ENCODE peak calls at places on chromosomes 5 and 9, in ten cellular contexts. V is fibroblast of mammary gland, S is body of pancreas, O is dorsolateral prefrontal cortex, R is transverse colon, A is fibroblast of pulmonary artery, Y is fibroblast of lung, P is left ventricle myocardium inferior, M is bronchial epithelial cell, Q is psoas muscle. E is an unnamed sample.

GRCh38 chr5:119166026-119166425 is 95.1 kb downstream of the DMXL1 start:
- DNase-seq in V (no peak), S (no peak), O (no peak), R (no peak), A (no peak), Y (peak; percentile 1), P (no peak), M (no peak), Q (no peak), E (peak; percentile 30)

GRCh38 chr5:122726990-122727616 is 47.8 kb upstream of the SNX2 start:
- DNase-seq in V (peak; percentile 57), S (no peak), O (no peak), R (no peak), A (peak; percentile 87), Y (peak; percentile 88), P (no peak), M (peak; percentile 93), Q (no peak), E (peak; percentile 22)

GRCh38 chr5:1405539-1406530 is 39.4 kb downstream of the SLC6A3 start:
- DNase-seq in V (no peak), S (no peak), O (no peak), R (no peak), A (no peak), Y (no peak), P (peak; percentile 5), M (no peak), Q (no peak), E (no peak)

GRCh38 chr5:144011348-144011861 is 159.1 kb downstream of the YIPF5 start:
- DNase-seq in V (no peak), S (no peak), O (no peak), R (no peak), A (no peak), Y (no peak), P (no peak), M (no peak), Q (no peak), E (no peak)

GRCh38 chr5:151068189-151068570 is 12.7 kb downstream of the TNIP1 start:
- DNase-seq in V (peak; percentile 26), S (no peak), O (no peak), R (no peak), A (no peak), Y (no peak), P (no peak), M (no peak), Q (no peak), E (no peak)

GRCh38 chr5:96626956-96627355 is 35.2 kb upstream of the CAST start:
- DNase-seq in V (peak; percentile 87), S (no peak), O (no peak), R (no peak), A (peak; percentile 95), Y (peak; percentile 99), P (no peak), M (peak; percentile 63), Q (no peak), E (peak; percentile 72)

GRCh38 chr5:32173394-32174010 is 617 bp downstream of the GOLPH3 start:
- DNase-seq in V (peak; percentile 59), S (peak; percentile 78), O (no peak), R (peak; percentile 76), A (peak; percentile 67), Y (peak; percentile 9), P (peak; percentile 54), M (peak; percentile 38), Q (peak; percentile 65), E (peak; percentile 72)

GRCh38 chr9:37969130-37969529 is 65.2 kb upstream of the SLC25A51 start:
- DNase-seq in V (peak; percentile 26), S (peak; percentile 93), O (no peak), R (peak; percentile 91), A (peak; percentile 76), Y (peak; percentile 66), P (peak; percentile 57), M (no peak), Q (no peak), E (peak; percentile 76)

GRCh38 chr5:154723740-154724505 is 31.3 kb upstream of the LARP1 start:
- DNase-seq in V (peak; percentile 49), S (no peak), O (no peak), R (no peak), A (peak; percentile 73), Y (peak; percentile 59), P (no peak), M (peak; percentile 19), Q (no peak), E (peak; percentile 84)

GRCh38 chr9:124855944-124856773 is 2.9 kb downstream of the WDR38 start:
- DNase-seq in V (peak; percentile 31), S (peak; percentile 41), O (no peak), R (no peak), A (no peak), Y (peak; percentile 23), P (no peak), M (no peak), Q (no peak), E (no peak)
- TF ChIP-seq CTCF in V (peak; percentile 35), S (peak; percentile 47), O (no peak), R (no peak), A (peak; percentile 34), Y (peak; percentile 35), P (peak; percentile 36), M (peak; percentile 50), Q (no peak), E (peak; percentile 36)

DNA sequence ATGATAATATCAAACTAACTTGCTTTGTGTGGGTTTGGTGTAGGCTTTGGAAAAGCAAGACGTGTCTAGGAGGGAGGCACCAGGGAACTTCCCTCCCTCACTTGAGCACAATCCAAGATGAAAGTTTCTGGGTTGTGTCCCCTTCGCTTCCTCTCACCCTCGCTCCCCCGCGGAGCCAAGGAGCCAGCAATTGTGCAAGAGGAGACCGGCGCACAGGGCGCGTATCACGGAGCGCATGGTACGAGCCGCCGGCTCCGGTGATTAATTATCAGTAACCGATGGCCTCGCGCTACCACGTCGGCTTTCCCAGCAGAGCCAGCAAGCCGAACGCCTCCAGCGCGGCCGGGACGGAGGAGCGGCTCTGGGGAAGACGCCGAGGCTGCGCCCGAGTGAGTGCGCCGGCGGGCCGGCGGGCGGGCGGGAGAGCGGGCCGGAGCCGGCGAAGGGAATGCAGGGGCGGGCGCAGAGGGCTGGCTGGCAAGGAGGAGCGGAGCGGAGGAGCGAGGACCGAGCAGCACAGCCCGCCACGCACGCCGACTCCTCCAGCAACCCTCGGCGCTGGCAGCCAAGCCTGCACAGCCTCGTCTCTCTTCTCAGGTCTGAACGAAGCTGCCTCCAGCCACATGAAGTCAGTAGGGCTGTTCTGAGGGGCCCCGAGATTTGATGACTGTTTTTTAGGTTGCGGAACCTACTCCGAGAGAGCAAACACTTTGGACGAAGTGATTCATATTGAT is 143.6 kb downstream of the BNC2 start:
- DNase-seq in V (peak; percentile 95), S (peak; percentile 50), O (peak; percentile 46), R (peak; percentile 66), A (peak; percentile 96), Y (peak; percentile 88), P (peak; percentile 76), M (peak; percentile 53), Q (peak; percentile 87), E (peak; percentile 87)
- H3K4me3 ChIP-seq in V (peak overlapping the region; percentile 72), S (peak overlapping the region; percentile 18), O (peak overlapping the region; percentile 45), R (peak overlapping the region; percentile 48), A (peak overlapping the region; percentile 76), Y (peak overlapping the region; percentile 67), P (peak overlapping the region; percentile 64), M (peak overlapping the region; percentile 36), Q (peak overlapping the region; percentile 80), E (peak overlapping the region; percentile 64)

GRCh38 chr9:83636813-83637212 is 13.9 kb downstream of the IDNK start:
- DNase-seq in V (no peak), S (no peak), O (no peak), R (no peak), A (no peak), Y (no peak), P (no peak), M (no peak), Q (no peak), E (no peak)

GRCh38 chr9:83633676-83634075 is 10.7 kb downstream of the IDNK start:
- DNase-seq in V (no peak), S (no peak), O (no peak), R (no peak), A (no peak), Y (no peak), P (no peak), M (no peak), Q (no peak), E (no peak)

GRCh38 chr9:83629433-83630104 is 6.6 kb downstream of the IDNK start:
- DNase-seq in V (no peak), S (no peak), O (no peak), R (peak; percentile 31), A (no peak), Y (no peak), P (no peak), M (no peak), Q (no peak), E (no peak)

GRCh38 chr9:83630938-83631457 is 8.1 kb downstream of the IDNK start:
- DNase-seq in V (no peak), S (no peak), O (no peak), R (no peak), A (no peak), Y (peak; percentile 20), P (no peak), M (no peak), Q (no peak), E (peak; percentile 42)

DNA sequence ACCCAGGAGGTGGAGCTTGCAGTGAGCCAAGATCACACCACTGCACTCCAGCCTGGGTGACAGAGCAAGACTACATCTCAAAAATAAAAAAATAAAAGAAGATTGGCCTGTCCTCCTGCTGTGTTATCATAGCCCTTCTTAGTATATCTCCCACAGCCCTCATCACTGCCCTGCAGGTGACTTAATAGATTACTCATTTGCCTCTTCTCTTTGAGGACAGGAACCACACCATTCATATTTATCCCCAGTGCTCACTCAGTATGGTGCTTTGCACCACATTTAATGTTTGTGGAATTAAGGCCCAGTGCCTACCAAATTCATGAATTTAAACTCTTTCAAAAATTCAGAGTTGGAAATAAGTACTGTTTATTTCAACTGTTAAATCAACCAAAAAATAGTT is 10.3 kb downstream of the IDNK start:
- DNase-seq in V (no peak), S (no peak), O (no peak), R (no peak), A (no peak), Y (no peak), P (no peak), M (no peak), Q (no peak), E (no peak)
- TF ChIP-seq CTCF in V (no peak), S (no peak), O (no peak), R (no peak), A (no peak), Y (no peak), P (no peak), M (no peak), Q (no peak), E (no peak)

DNA sequence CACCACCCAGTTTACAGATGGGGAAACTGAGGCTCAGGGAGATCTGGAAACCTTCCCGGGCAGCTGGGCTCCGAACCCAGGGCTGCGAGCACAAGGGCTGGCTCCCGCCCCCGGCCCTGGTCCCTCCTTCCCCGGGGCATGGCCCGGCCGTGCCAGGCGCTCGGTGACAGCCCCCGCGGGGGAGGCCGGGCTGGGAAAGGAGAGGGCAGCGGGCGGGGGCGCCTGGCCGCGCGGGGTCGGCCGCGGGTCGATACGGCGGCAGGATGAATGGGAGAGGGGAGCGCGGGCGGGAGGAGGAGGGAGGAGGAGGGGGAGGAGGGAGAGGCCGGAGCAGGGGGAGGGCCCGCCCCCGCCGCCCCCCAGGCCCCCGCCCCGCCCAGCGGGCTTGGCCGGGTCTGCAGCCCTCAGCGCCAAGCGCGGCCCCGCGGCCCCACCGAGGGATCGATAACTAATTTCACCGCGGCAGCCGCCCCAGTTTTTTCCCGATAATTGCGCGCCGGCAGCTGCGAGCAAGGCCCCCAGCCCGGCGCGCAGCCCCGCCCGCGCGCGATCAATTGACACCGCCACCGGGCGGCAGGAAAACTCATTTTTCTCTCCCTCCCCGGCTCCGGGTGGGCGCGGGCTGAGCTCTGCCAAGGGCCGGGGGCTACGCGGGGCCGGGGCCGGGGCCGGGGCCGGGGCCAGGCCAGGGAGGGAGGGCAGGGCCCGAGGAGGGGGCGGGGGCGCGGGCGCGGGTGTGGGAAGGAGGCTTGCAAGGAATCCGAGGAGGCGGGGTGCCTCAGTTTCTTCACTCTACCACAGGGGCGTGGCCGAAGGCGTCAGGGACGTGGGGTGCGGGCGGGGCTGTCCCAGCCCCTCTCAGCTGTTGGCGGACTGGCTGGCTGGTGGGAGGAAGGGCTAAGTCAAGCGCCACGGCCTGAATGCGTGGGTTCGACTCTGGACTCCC is 52.1 kb downstream of the C9orf50 start:
- DNase-seq in V (peak; percentile 44), S (peak; percentile 60), O (no peak), R (peak; percentile 27), A (no peak), Y (peak; percentile 47), P (peak; percentile 55), M (no peak), Q (peak; percentile 44), E (no peak)
- H3K4me3 ChIP-seq in V (peak overlapping the region; percentile 44), S (no peak overlapping the region), O (peak overlapping the region; percentile 54), R (peak overlapping the region; percentile 20), A (peak overlapping the region; percentile 41), Y (peak overlapping the region; percentile 39), P (peak overlapping the region; percentile 70), M (peak overlapping the region; percentile 38), Q (peak overlapping the region; percentile 68), E (peak overlapping the region; percentile 59)